ENCODE peak calls at places on chromosome 17, in eight cellular contexts. One of them, this sample, is unnamed.

GRCh38 chr17:58249270-58250133 is 11.1 kb downstream of the LPO start:
- DNase-seq in endothelial cell: peak
- DNase-seq in tibial artery: no peak
- DNase-seq in fibroblast of lung: peak
- DNase-seq in nephron progenitor cell: peak
- DNase-seq in WERI-Rb-1: peak
- DNase-seq in cardiac fibroblast: peak
- DNase-seq in Peyer's patch: peak
- DNase-seq in this sample: peak

GRCh38 chr17:48704521-48704920 is 17.8 kb downstream of the PRAC1 start:
- DNase-seq in endothelial cell: no peak
- DNase-seq in tibial artery: no peak
- DNase-seq in fibroblast of lung: no peak
- DNase-seq in nephron progenitor cell: no peak
- DNase-seq in WERI-Rb-1: no peak
- DNase-seq in cardiac fibroblast: no peak
- DNase-seq in Peyer's patch: no peak
- DNase-seq in this sample: no peak

GRCh38 chr17:64270885-64271284 is 7.8 kb upstream of the TEX2 start:
- DNase-seq in endothelial cell: no peak
- DNase-seq in tibial artery: no peak
- DNase-seq in fibroblast of lung: no peak
- DNase-seq in nephron progenitor cell: no peak
- DNase-seq in WERI-Rb-1: no peak
- DNase-seq in cardiac fibroblast: no peak
- DNase-seq in Peyer's patch: no peak
- DNase-seq in this sample: no peak

GRCh38 chr17:8345951-8346665 is 6.5 kb downstream of the ODF4 start:
- DNase-seq in endothelial cell: no peak
- DNase-seq in tibial artery: no peak
- DNase-seq in fibroblast of lung: no peak
- DNase-seq in nephron progenitor cell: no peak
- DNase-seq in WERI-Rb-1: no peak
- DNase-seq in cardiac fibroblast: no peak
- DNase-seq in Peyer's patch: no peak
- DNase-seq in this sample: no peak

GRCh38 chr17:71821512-71821911 is 299.3 kb upstream of the SOX9 start:
- DNase-seq in endothelial cell: no peak
- DNase-seq in tibial artery: no peak
- DNase-seq in fibroblast of lung: no peak
- DNase-seq in nephron progenitor cell: no peak
- DNase-seq in WERI-Rb-1: no peak
- DNase-seq in cardiac fibroblast: no peak
- DNase-seq in Peyer's patch: no peak
- DNase-seq in this sample: no peak

GRCh38 chr17:45291170-45291805 is 25.5 kb downstream of the MAP3K14 start:
- DNase-seq in endothelial cell: no peak
- DNase-seq in tibial artery: peak
- DNase-seq in fibroblast of lung: no peak
- DNase-seq in nephron progenitor cell: no peak
- DNase-seq in WERI-Rb-1: no peak
- DNase-seq in cardiac fibroblast: no peak
- DNase-seq in Peyer's patch: peak
- DNase-seq in this sample: no peak

GRCh38 chr17:66098040-66098439 is 93.9 kb downstream of the CEP112 start:
- DNase-seq in endothelial cell: no peak
- DNase-seq in tibial artery: no peak
- DNase-seq in fibroblast of lung: no peak
- DNase-seq in nephron progenitor cell: no peak
- DNase-seq in WERI-Rb-1: no peak
- DNase-seq in cardiac fibroblast: no peak
- DNase-seq in Peyer's patch: no peak
- DNase-seq in this sample: peak

GRCh38 chr17:64259922-64260321 is 3.1 kb downstream of the TEX2 start:
- DNase-seq in endothelial cell: no peak
- DNase-seq in tibial artery: no peak
- DNase-seq in fibroblast of lung: peak
- DNase-seq in nephron progenitor cell: no peak
- DNase-seq in WERI-Rb-1: no peak
- DNase-seq in cardiac fibroblast: peak
- DNase-seq in Peyer's patch: no peak
- DNase-seq in this sample: peak

GRCh38 chr17:6494239-6494941 is 50.1 kb downstream of the PIMREG start:
- DNase-seq in endothelial cell: no peak
- DNase-seq in tibial artery: no peak
- DNase-seq in fibroblast of lung: no peak
- DNase-seq in nephron progenitor cell: no peak
- DNase-seq in WERI-Rb-1: no peak
- DNase-seq in cardiac fibroblast: no peak
- DNase-seq in Peyer's patch: no peak
- DNase-seq in this sample: no peak

GRCh38 chr17:81523139-81524062 is 4.8 kb upstream of the FSCN2 start:
- DNase-seq in endothelial cell: peak
- DNase-seq in tibial artery: no peak
- DNase-seq in fibroblast of lung: peak
- DNase-seq in nephron progenitor cell: peak
- DNase-seq in WERI-Rb-1: peak
- DNase-seq in cardiac fibroblast: peak
- DNase-seq in Peyer's patch: no peak
- DNase-seq in this sample: peak

GRCh38 chr17:29155235-29155965 is 24.8 kb downstream of the MYO18A start:
- DNase-seq in endothelial cell: no peak
- DNase-seq in tibial artery: no peak
- DNase-seq in fibroblast of lung: peak
- DNase-seq in nephron progenitor cell: peak
- DNase-seq in WERI-Rb-1: no peak
- DNase-seq in cardiac fibroblast: peak
- DNase-seq in Peyer's patch: no peak
- DNase-seq in this sample: peak

GRCh38 chr17:70924776-70925175 is 755.4 kb downstream of the KCNJ2 start:
- DNase-seq in endothelial cell: no peak
- DNase-seq in tibial artery: no peak
- DNase-seq in fibroblast of lung: no peak
- DNase-seq in nephron progenitor cell: no peak
- DNase-seq in WERI-Rb-1: no peak
- DNase-seq in cardiac fibroblast: no peak
- DNase-seq in Peyer's patch: no peak
- DNase-seq in this sample: no peak

GRCh38 chr17:22202702-22203101 is 510.4 kb downstream of the KCNJ18 start:
- DNase-seq in endothelial cell: no peak
- DNase-seq in tibial artery: no peak
- DNase-seq in fibroblast of lung: no peak
- DNase-seq in nephron progenitor cell: no peak
- DNase-seq in WERI-Rb-1: no peak
- DNase-seq in cardiac fibroblast: no peak
- DNase-seq in Peyer's patch: no peak
- DNase-seq in this sample: no peak

GRCh38 chr17:79916506-79916905 is 77.3 kb upstream of the CBX4 start:
- DNase-seq in endothelial cell: no peak
- DNase-seq in tibial artery: no peak
- DNase-seq in fibroblast of lung: no peak
- DNase-seq in nephron progenitor cell: no peak
- DNase-seq in WERI-Rb-1: no peak
- DNase-seq in cardiac fibroblast: no peak
- DNase-seq in Peyer's patch: no peak
- DNase-seq in this sample: no peak
- TF ChIP-seq CTCF in endothelial cell: no peak
- TF ChIP-seq CTCF in tibial artery: no peak
- TF ChIP-seq CTCF in fibroblast of lung: no peak
- TF ChIP-seq CTCF in nephron progenitor cell: no peak
- TF ChIP-seq CTCF in WERI-Rb-1: no peak
- TF ChIP-seq CTCF in cardiac fibroblast: no peak
- TF ChIP-seq CTCF in Peyer's patch: no peak
- TF ChIP-seq CTCF in this sample: no peak

GRCh38 chr17:31916496-31917064 is 15.1 kb upstream of the UTP6 start:
- DNase-seq in endothelial cell: no peak
- DNase-seq in tibial artery: no peak
- DNase-seq in fibroblast of lung: no peak
- DNase-seq in nephron progenitor cell: no peak
- DNase-seq in WERI-Rb-1: no peak
- DNase-seq in cardiac fibroblast: no peak
- DNase-seq in Peyer's patch: no peak
- DNase-seq in this sample: no peak

GRCh38 chr17:31915456-31916100 is 14.1 kb upstream of the UTP6 start:
- DNase-seq in endothelial cell: no peak
- DNase-seq in tibial artery: no peak
- DNase-seq in fibroblast of lung: peak
- DNase-seq in nephron progenitor cell: no peak
- DNase-seq in WERI-Rb-1: no peak
- DNase-seq in cardiac fibroblast: no peak
- DNase-seq in Peyer's patch: no peak
- DNase-seq in this sample: peak

GRCh38 chr17:31918701-31919128 is 17.2 kb upstream of the UTP6 start:
- DNase-seq in endothelial cell: no peak
- DNase-seq in tibial artery: no peak
- DNase-seq in fibroblast of lung: peak
- DNase-seq in nephron progenitor cell: no peak
- DNase-seq in WERI-Rb-1: no peak
- DNase-seq in cardiac fibroblast: no peak
- DNase-seq in Peyer's patch: no peak
- DNase-seq in this sample: peak

GRCh38 chr17:31919802-31920525 is 16.8 kb upstream of the SUZ12 start:
- DNase-seq in endothelial cell: no peak
- DNase-seq in tibial artery: no peak
- DNase-seq in fibroblast of lung: peak
- DNase-seq in nephron progenitor cell: no peak
- DNase-seq in WERI-Rb-1: no peak
- DNase-seq in cardiac fibroblast: peak
- DNase-seq in Peyer's patch: no peak
- DNase-seq in this sample: peak

GRCh38 chr17:31917065-31917529 is 15.6 kb upstream of the UTP6 start:
- DNase-seq in endothelial cell: peak
- DNase-seq in tibial artery: no peak
- DNase-seq in fibroblast of lung: no peak
- DNase-seq in nephron progenitor cell: no peak
- DNase-seq in WERI-Rb-1: no peak
- DNase-seq in cardiac fibroblast: no peak
- DNase-seq in Peyer's patch: no peak
- DNase-seq in this sample: no peak
- TF ChIP-seq CTCF in endothelial cell: no peak
- TF ChIP-seq CTCF in tibial artery: no peak
- TF ChIP-seq CTCF in fibroblast of lung: no peak
- TF ChIP-seq CTCF in nephron progenitor cell: no peak
- TF ChIP-seq CTCF in WERI-Rb-1: no peak
- TF ChIP-seq CTCF in cardiac fibroblast: no peak
- TF ChIP-seq CTCF in Peyer's patch: no peak
- TF ChIP-seq CTCF in this sample: no peak

GRCh38 chr17:19708431-19709175 is 7.8 kb downstream of the SLC47A2 start:
- DNase-seq in endothelial cell: no peak
- DNase-seq in tibial artery: no peak
- DNase-seq in fibroblast of lung: no peak
- DNase-seq in nephron progenitor cell: no peak
- DNase-seq in WERI-Rb-1: peak
- DNase-seq in cardiac fibroblast: no peak
- DNase-seq in Peyer's patch: no peak
- DNase-seq in this sample: no peak

GRCh38 chr17:19705771-19706770 is 10.3 kb downstream of the SLC47A2 start:
- DNase-seq in endothelial cell: no peak
- DNase-seq in tibial artery: no peak
- DNase-seq in fibroblast of lung: no peak
- DNase-seq in nephron progenitor cell: no peak
- DNase-seq in WERI-Rb-1: no peak
- DNase-seq in cardiac fibroblast: no peak
- DNase-seq in Peyer's patch: no peak
- DNase-seq in this sample: no peak

GRCh38 chr17:19706791-19707727 is 9.3 kb downstream of the SLC47A2 start:
- DNase-seq in endothelial cell: no peak
- DNase-seq in tibial artery: no peak
- DNase-seq in fibroblast of lung: no peak
- DNase-seq in nephron progenitor cell: no peak
- DNase-seq in WERI-Rb-1: peak
- DNase-seq in cardiac fibroblast: no peak
- DNase-seq in Peyer's patch: no peak
- DNase-seq in this sample: no peak

GRCh38 chr17:19709841-19710240 is 6.5 kb downstream of the SLC47A2 start:
- DNase-seq in endothelial cell: no peak
- DNase-seq in tibial artery: no peak
- DNase-seq in fibroblast of lung: no peak
- DNase-seq in nephron progenitor cell: no peak
- DNase-seq in WERI-Rb-1: no peak
- DNase-seq in cardiac fibroblast: no peak
- DNase-seq in Peyer's patch: no peak
- DNase-seq in this sample: no peak

DNA sequence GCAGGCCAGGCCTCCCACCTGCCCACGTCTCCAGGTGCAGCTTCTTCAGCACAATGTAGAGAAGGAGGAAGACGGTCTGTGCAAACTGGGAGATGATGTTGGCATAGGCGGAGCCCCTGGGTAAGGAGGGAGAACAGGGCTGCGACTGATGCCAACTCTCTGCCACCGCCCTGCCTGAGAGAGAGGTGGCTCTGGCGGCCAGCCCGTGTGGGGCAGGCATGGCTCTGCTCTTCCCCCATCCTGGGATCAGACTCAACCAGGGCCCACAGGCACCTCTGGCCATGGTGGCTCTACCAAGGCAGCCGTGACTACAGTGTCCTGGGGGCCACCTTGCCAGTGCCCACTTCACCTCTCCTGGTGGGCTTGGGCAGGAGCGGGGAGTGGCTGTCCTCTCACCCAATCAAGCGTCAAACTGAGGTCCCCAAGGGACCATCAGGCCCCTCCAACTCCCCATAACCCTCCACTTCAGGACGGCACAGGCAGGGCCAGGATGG is 8.6 kb downstream of the SLC47A2 start:
- DNase-seq in endothelial cell: no peak
- DNase-seq in tibial artery: no peak
- DNase-seq in fibroblast of lung: no peak
- DNase-seq in nephron progenitor cell: no peak
- DNase-seq in WERI-Rb-1: no peak
- DNase-seq in cardiac fibroblast: no peak
- DNase-seq in Peyer's patch: no peak
- DNase-seq in this sample: no peak
- TF ChIP-seq CTCF in endothelial cell: no peak
- TF ChIP-seq CTCF in tibial artery: no peak
- TF ChIP-seq CTCF in fibroblast of lung: no peak
- TF ChIP-seq CTCF in nephron progenitor cell: no peak
- TF ChIP-seq CTCF in WERI-Rb-1: no peak
- TF ChIP-seq CTCF in cardiac fibroblast: no peak
- TF ChIP-seq CTCF in Peyer's patch: no peak
- TF ChIP-seq CTCF in this sample: no peak

DNA sequence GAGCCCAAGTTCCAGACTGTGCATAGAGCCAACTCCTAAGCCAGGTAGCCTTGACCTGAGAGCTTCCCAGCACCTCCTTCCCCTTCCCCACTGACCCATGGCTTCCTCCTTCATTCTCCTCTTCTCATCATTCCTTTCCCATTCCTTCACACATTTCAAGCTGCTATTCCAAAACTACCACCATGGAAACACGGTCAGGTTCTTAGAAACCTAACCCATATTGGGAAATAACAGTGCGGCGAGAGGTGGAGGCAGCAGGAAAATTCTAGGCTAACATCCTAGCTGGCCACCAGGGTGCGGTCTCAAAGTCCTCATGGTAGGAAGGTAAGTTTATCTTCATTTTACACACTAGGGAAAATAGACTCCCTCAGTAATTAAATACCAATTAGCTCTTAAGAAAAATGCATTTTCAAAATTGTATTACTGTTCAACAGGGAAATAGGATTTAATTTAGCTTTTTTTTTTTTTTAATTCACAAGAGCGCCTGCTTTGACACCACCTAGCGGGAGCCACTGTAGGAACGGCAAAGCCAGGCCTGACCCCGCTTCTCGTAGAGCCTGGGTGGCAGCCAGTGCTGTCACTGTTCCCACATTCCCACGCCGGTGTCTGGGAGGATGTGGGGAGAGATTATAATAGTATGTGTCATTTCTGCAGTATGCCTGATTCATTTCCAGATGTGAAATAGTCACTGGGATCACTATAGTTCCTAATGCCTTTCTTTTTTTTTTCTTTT is 14.0 kb upstream of the SPHK1 start:
- DNase-seq in endothelial cell: no peak
- DNase-seq in tibial artery: peak
- DNase-seq in fibroblast of lung: peak
- DNase-seq in nephron progenitor cell: no peak
- DNase-seq in WERI-Rb-1: no peak
- DNase-seq in cardiac fibroblast: peak
- DNase-seq in Peyer's patch: no peak
- DNase-seq in this sample: peak
- TF ChIP-seq CTCF in endothelial cell: no peak
- TF ChIP-seq CTCF in tibial artery: peak
- TF ChIP-seq CTCF in fibroblast of lung: peak
- TF ChIP-seq CTCF in nephron progenitor cell: no peak
- TF ChIP-seq CTCF in WERI-Rb-1: peak
- TF ChIP-seq CTCF in cardiac fibroblast: peak
- TF ChIP-seq CTCF in Peyer's patch: peak
- TF ChIP-seq CTCF in this sample: peak